ENCODE peak calls at places on chromosomes 6 and 20, in six cellular contexts. N is Right ventricle myocardium superior; Q is activated CD4-positive, alpha-beta T cell treated with anti-CD3 and anti-CD28 coated beads, Interleukin-2, amount 50 U/mL, for 1 hour; B is T-helper 17 cell; A is HEK293T; X is iris pigment epithelial cell. Y is an unnamed sample.

GRCh38 chr6:20608905-20609304 is 74.6 kb downstream of the CDKAL1 start:
- DNase-seq in N (no peak), Q (no peak), B (no peak), A (no peak), X (no peak), Y (no peak)

GRCh38 chr20:760751-761417 is 7.4 kb downstream of the SLC52A3 start:
- DNase-seq in N (no peak), Q (peak), B (no peak), A (peak), X (peak), Y (no peak)

GRCh38 chr6:31531771-31532643 is 3.2 kb downstream of the MCCD1 start:
- DNase-seq in N (no peak), Q (no peak), B (no peak), A (no peak), X (no peak), Y (no peak)

GRCh38 chr6:20805027-20805426 is 270.8 kb downstream of the CDKAL1 start:
- DNase-seq in N (no peak), Q (no peak), B (no peak), A (no peak), X (no peak), Y (no peak)

GRCh38 chr20:645318-646106 is 7.5 kb downstream of the SRXN1 start:
- DNase-seq in N (peak), Q (peak), B (peak), A (peak), X (peak), Y (peak)

GRCh38 chr6:160667854-160668481 is 3.9 kb upstream of the LPA start:
- DNase-seq in N (no peak), Q (peak), B (no peak), A (peak), X (peak), Y (no peak)

GRCh38 chr6:139204978-139205377 is 70.1 kb downstream of the HECA start:
- DNase-seq in N (no peak), Q (no peak), B (no peak), A (no peak), X (no peak), Y (no peak)

GRCh38 chr20:44532981-44533331 is 11.1 kb upstream of the SERINC3 start:
- DNase-seq in N (no peak), Q (no peak), B (no peak), A (no peak), X (peak), Y (peak)

GRCh38 chr6:169990095-169991030 is 238.9 kb downstream of the ERMARD start:
- DNase-seq in N (peak), Q (peak), B (no peak), A (no peak), X (no peak), Y (no peak)

GRCh38 chr6:137231895-137232294 is 12.7 kb upstream of the IFNGR1 start:
- DNase-seq in N (no peak), Q (no peak), B (no peak), A (no peak), X (no peak), Y (no peak)

GRCh38 chr20:63890201-63890576 is 4.7 kb upstream of the DNAJC5 start:
- DNase-seq in N (no peak), Q (no peak), B (no peak), A (no peak), X (peak), Y (no peak)

GRCh38 chr20:952196-952795 is 36.2 kb upstream of the ANGPT4 start:
- DNase-seq in N (no peak), Q (no peak), B (no peak), A (no peak), X (no peak), Y (no peak)

Y was measured in fibroblast of the aortic adventitia.